ENCODE peak calls at places on chromosome X, in seven cellular contexts. S is BJ, Y is epithelial cell of proximal tubule, H is lung, O is stomach, T is BE2C, E is choroid plexus epithelial cell. X is an unnamed sample.

GRCh38 chrX:75603833-75604232 is 81.0 kb upstream of the ZDHHC15 start:
- DNase-seq in S (no peak), H (no peak), O (no peak), T (no peak), Y (no peak), E (peak), X (no peak)

GRCh38 chrX:133637765-133638164 is 222.5 kb upstream of the GPC4 start:
- DNase-seq in S (no peak), H (no peak), T (no peak), O (no peak), E (no peak), Y (no peak), X (peak)

GRCh38 chrX:136260801-136261200 is 9.6 kb upstream of the MAP7D3 start:
- DNase-seq in O (no peak), E (peak), H (no peak), Y (no peak), S (peak), T (no peak), X (no peak)

GRCh38 chrX:20477836-20478532 is 211.3 kb upstream of the RPS6KA3 start:
- DNase-seq in Y (no peak), T (peak), O (no peak), E (no peak), S (no peak), H (no peak), X (no peak)

GRCh38 chrX:48540015-48540350 is 469 bp downstream of the TBC1D25 start:
- DNase-seq in H (no peak), O (peak), E (peak), S (no peak), Y (no peak), T (no peak), X (peak)

GRCh38 chrX:29666361-29666760 is 549.0 kb upstream of the MAGEB2 start:
- DNase-seq in E (peak), O (no peak), H (no peak), Y (no peak), S (no peak), T (no peak), X (no peak)

GRCh38 chrX:136819026-136819425 is 38.3 kb upstream of the ARHGEF6 start:
- DNase-seq in H (no peak), O (no peak), E (no peak), T (no peak), Y (no peak), S (no peak), X (no peak)

GRCh38 chrX:42269186-42269585 is 345.8 kb upstream of the CASK start:
- DNase-seq in E (peak), H (no peak), O (no peak), Y (no peak), T (no peak), S (peak), X (no peak)

GRCh38 chrX:49876750-49877149 is 2.5 kb upstream of the USP27X start:
- DNase-seq in E (peak), O (no peak), H (no peak), S (no peak), T (peak), Y (no peak), X (peak)

GRCh38 chrX:53194308-53194707 is 30.7 kb downstream of the KDM5C start:
- DNase-seq in Y (no peak), S (no peak), H (no peak), O (no peak), T (no peak), E (no peak), X (no peak)

GRCh38 chrX:96619588-96619987 is 65.1 kb upstream of the DIAPH2 start:
- DNase-seq in O (no peak), S (no peak), Y (no peak), T (no peak), H (no peak), E (peak), X (no peak)

GRCh38 chrX:49266536-49267445 is 2.3 kb upstream of the FOXP3 start:
- DNase-seq in H (no peak), S (no peak), T (no peak), O (no peak), Y (no peak), E (no peak), X (no peak)

GRCh38 chrX:140525448-140525847 is 20.6 kb upstream of the SOX3 start:
- DNase-seq in T (no peak), O (no peak), E (peak), S (no peak), Y (no peak), H (no peak), X (no peak)

GRCh38 chrX:53018627-53019026 is 30.0 kb upstream of the GPR173 start:
- DNase-seq in S (no peak), H (no peak), T (peak), Y (no peak), E (no peak), O (no peak), X (no peak)

GRCh38 chrX:11600578-11600977 is 65.1 kb downstream of the ARHGAP6 start:
- DNase-seq in E (no peak), O (no peak), H (no peak), Y (no peak), S (no peak), T (no peak), X (no peak)

GRCh38 chrX:107734646-107735045 is 40.9 kb downstream of the TSC22D3 start:
- DNase-seq in O (no peak), E (no peak), Y (no peak), H (no peak), T (no peak), S (no peak), X (no peak)

GRCh38 chrX:153764786-153765137 is 713 bp downstream of the PLXNB3 start:
- DNase-seq in E (no peak), H (no peak), S (no peak), T (no peak), Y (no peak), O (no peak), X (no peak)

GRCh38 chrX:67295924-67296323 is 247.9 kb upstream of the AR start:
- DNase-seq in O (no peak), T (no peak), S (no peak), E (no peak), Y (no peak), H (no peak), X (no peak)

GRCh38 chrX:135973025-135973547 is 702 bp downstream of the MMGT1 start:
- DNase-seq in O (no peak), Y (no peak), S (no peak), H (no peak), E (peak), T (no peak), X (peak)

GRCh38 chrX:138298268-138298667 is 413.2 kb downstream of the FGF13 start:
- DNase-seq in H (no peak), O (no peak), E (no peak), T (no peak), S (no peak), Y (no peak), X (no peak)
- TF ChIP-seq CTCF in H (no peak), O (no peak), E (no peak), T (no peak), S (no peak), Y (no peak), X (no peak)

DNA sequence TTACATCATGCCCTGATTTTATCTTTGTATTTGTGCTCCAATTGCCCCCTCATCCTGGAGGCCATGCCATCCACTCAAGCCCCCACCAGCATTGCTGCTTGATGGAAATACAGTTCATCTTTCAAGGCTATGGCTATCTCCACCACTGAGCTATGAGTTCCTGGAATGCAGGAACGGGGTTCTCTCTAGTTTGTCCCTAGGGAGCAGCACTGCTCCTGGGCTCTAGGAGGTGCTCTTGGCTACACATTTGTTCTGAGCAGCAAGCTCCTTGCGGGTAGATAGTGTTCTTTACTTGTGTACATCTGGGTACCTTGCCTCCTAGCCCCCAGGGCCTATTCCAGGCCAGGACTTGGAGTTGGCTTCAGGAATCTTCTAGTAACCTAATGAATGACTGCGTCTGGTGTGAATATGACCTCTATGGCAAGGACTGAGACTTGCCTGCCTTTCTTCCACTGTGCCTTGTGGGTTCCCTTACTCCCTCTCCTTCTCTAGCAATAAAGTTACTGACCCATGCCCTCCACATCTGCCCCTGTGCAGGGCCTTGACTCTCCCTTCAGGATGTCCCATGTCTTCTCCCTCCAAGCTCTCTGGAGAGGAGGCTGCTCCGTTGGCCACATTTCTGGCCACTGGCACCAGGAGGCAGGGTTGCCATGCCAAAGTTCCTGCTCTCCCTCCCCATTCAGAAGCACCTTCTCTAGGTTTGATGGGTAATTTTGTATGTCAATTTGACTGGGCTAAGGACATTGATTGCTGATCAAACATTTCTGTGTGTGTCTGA is 7.6 kb downstream of the CITED1 start:
- DNase-seq in S (no peak), O (no peak), E (peak), T (no peak), Y (no peak), H (peak), X (no peak)
- TF ChIP-seq CTCF in S (peak), O (no peak), E (peak), T (peak), Y (peak), H (no peak), X (no peak)

GRCh38 chrX:8755116-8755515 is 23.2 kb upstream of the ANOS1 start:
- DNase-seq in O (no peak), S (no peak), H (no peak), E (no peak), T (no peak), Y (no peak), X (no peak)
- TF ChIP-seq CTCF in O (no peak), S (no peak), H (no peak), E (peak), T (peak), Y (peak), X (no peak)

DNA sequence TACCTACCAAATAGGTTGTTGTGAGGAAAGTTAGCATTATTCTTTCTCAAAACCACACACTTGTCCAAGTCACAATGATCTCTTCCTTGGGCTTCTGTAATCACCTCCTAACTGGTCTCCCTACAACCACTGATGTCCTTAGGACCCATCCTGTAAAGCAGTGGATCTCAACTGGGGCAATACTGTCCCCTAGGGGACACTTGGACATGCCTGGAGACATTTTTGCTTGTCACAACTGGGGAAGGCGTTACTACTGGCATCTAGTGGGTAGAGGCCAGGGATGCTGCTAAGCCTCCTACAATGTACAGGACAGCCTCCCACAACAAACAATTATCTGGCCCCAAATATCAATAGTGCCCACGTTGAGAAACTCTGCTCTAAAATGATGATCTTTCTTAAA is 118.7 kb upstream of the AP1S2 start:
- DNase-seq in Y (no peak), S (no peak), T (peak), O (no peak), E (peak), H (no peak), X (peak)
- TF ChIP-seq CTCF in Y (peak), S (peak), T (peak), O (peak), E (peak), H (peak), X (peak)

GRCh38 chrX:17805120-17805519 is 56.0 kb downstream of the RAI2 start:
- DNase-seq in S (no peak), O (no peak), Y (no peak), H (no peak), E (no peak), T (no peak), X (no peak)
- TF ChIP-seq CTCF in S (no peak), O (no peak), Y (no peak), H (no peak), E (peak), T (peak), X (peak)

GRCh38 chrX:132292753-132293152 is 73.5 kb upstream of the RAP2C start:
- DNase-seq in E (peak), O (no peak), Y (no peak), S (no peak), T (peak), H (no peak), X (peak)
- TF ChIP-seq CTCF in E (peak), O (peak), Y (peak), S (peak), T (peak), H (peak), X (no peak)

GRCh38 chrX:28550331-28550872 is 36.8 kb upstream of the IL1RAPL1 start:
- DNase-seq in T (no peak), S (no peak), Y (no peak), O (no peak), E (no peak), H (no peak), X (no peak)
- TF ChIP-seq CTCF in T (no peak), S (no peak), Y (peak), O (no peak), E (no peak), H (no peak), X (no peak)

DNA sequence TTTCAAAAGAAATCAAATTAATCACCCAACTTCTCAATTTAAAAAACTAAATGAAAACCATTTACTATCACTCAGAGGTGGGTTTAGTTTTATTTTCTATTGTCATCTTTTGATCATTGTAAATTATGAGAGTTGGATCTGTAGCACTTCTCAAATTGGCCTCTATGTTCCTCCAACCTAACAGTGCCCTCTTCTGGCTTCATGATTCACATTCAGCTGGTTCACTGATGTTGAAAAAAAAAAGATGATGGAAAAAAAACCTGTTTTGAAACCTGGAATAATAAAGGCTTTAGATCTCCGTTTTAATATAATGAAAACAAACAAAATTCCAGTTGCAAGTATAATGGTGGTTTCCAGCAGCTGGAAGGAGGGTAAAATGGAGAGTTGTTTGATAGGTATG is 2.4 kb upstream of the NBDY start:
- DNase-seq in E (peak), Y (no peak), O (no peak), H (no peak), T (peak), S (no peak), X (peak)
- TF ChIP-seq CTCF in E (peak), Y (peak), O (peak), H (peak), T (peak), S (peak), X (no peak)

DNA sequence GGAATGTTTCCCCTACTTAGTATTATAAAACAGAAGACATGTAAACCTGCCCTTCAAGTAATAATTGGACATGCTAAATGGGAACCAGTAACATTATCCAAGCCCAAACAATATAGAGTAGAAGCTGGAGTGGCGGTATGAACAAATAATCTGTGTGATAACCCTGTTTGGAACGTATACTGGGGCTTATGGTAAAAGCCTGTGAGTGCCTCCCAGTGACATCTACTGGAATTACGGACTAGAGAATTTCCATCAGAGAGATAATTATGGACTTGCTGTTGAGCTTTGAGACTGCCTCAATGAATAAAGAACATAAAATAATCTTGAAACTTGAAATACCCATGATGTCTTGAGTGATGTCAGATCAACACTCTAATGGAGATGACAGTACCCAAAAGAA is 406.3 kb upstream of the GRIA3 start:
- DNase-seq in S (no peak), O (no peak), Y (no peak), H (no peak), T (no peak), E (peak), X (no peak)
- TF ChIP-seq CTCF in S (no peak), O (no peak), Y (peak), H (no peak), T (no peak), E (no peak), X (no peak)

X was measured in Calu3.